ENCODE peak calls at places on chromosome 10, in five cellular contexts. One of them, this sample, is unnamed.

GRCh38 chr10:132532784-132533560 is 4.6 kb upstream of the INPP5A start:
- DNase-seq in M059J: peak; percentile 99
- DNase-seq in fibroblast of the aortic adventitia: peak; percentile 87
- DNase-seq in activated naive CD4-positive, alpha-beta T cell treated with anti-CD3 and anti-CD28 coated beads for 36 hours: no peak
- DNase-seq in nephron progenitor cell: peak; percentile 1
- DNase-seq in this sample: peak; percentile 61

GRCh38 chr10:119541459-119542356 is 811 bp downstream of the RGS10 start:
- DNase-seq in M059J: no peak
- DNase-seq in fibroblast of the aortic adventitia: peak; percentile 18
- DNase-seq in activated naive CD4-positive, alpha-beta T cell treated with anti-CD3 and anti-CD28 coated beads for 36 hours: peak; percentile 75
- DNase-seq in nephron progenitor cell: no peak
- DNase-seq in this sample: no peak

GRCh38 chr10:88114368-88114767 is 250.9 kb downstream of the PTEN start:
- DNase-seq in M059J: peak; percentile 40
- DNase-seq in fibroblast of the aortic adventitia: no peak
- DNase-seq in activated naive CD4-positive, alpha-beta T cell treated with anti-CD3 and anti-CD28 coated beads for 36 hours: peak; percentile 45
- DNase-seq in nephron progenitor cell: no peak
- DNase-seq in this sample: no peak

GRCh38 chr10:125213541-125214282 is 53.3 kb upstream of the CTBP2 start:
- DNase-seq in M059J: no peak
- DNase-seq in fibroblast of the aortic adventitia: no peak
- DNase-seq in activated naive CD4-positive, alpha-beta T cell treated with anti-CD3 and anti-CD28 coated beads for 36 hours: no peak
- DNase-seq in nephron progenitor cell: no peak
- DNase-seq in this sample: no peak

GRCh38 chr10:43221419-43222293 is 45.2 kb downstream of the RASGEF1A start:
- DNase-seq in M059J: no peak
- DNase-seq in fibroblast of the aortic adventitia: no peak
- DNase-seq in activated naive CD4-positive, alpha-beta T cell treated with anti-CD3 and anti-CD28 coated beads for 36 hours: peak; percentile 4
- DNase-seq in nephron progenitor cell: peak; percentile 49
- DNase-seq in this sample: no peak

GRCh38 chr10:80104066-80104926 is 25.8 kb downstream of the TMEM254 start:
- DNase-seq in M059J: peak; percentile 70
- DNase-seq in fibroblast of the aortic adventitia: peak; percentile 82
- DNase-seq in activated naive CD4-positive, alpha-beta T cell treated with anti-CD3 and anti-CD28 coated beads for 36 hours: no peak
- DNase-seq in nephron progenitor cell: no peak
- DNase-seq in this sample: peak; percentile 58

GRCh38 chr10:101062231-101063161 is 707 bp downstream of the KAZALD1 start:
- DNase-seq in M059J: no peak
- DNase-seq in fibroblast of the aortic adventitia: no peak
- DNase-seq in activated naive CD4-positive, alpha-beta T cell treated with anti-CD3 and anti-CD28 coated beads for 36 hours: peak; percentile 67
- DNase-seq in nephron progenitor cell: peak; percentile 86
- DNase-seq in this sample: peak; percentile 29

GRCh38 chr10:110858297-110858934 is 13.3 kb upstream of the PDCD4 start:
- DNase-seq in M059J: no peak
- DNase-seq in fibroblast of the aortic adventitia: no peak
- DNase-seq in activated naive CD4-positive, alpha-beta T cell treated with anti-CD3 and anti-CD28 coated beads for 36 hours: no peak
- DNase-seq in nephron progenitor cell: no peak
- DNase-seq in this sample: no peak

GRCh38 chr10:113305871-113306270 is 247.0 kb upstream of the HABP2 start:
- DNase-seq in M059J: peak; percentile 45
- DNase-seq in fibroblast of the aortic adventitia: peak; percentile 81
- DNase-seq in activated naive CD4-positive, alpha-beta T cell treated with anti-CD3 and anti-CD28 coated beads for 36 hours: no peak
- DNase-seq in nephron progenitor cell: no peak
- DNase-seq in this sample: peak; percentile 55

GRCh38 chr10:30378607-30379006 is 29.5 kb upstream of the MTPAP start:
- DNase-seq in M059J: no peak
- DNase-seq in fibroblast of the aortic adventitia: peak; percentile 3
- DNase-seq in activated naive CD4-positive, alpha-beta T cell treated with anti-CD3 and anti-CD28 coated beads for 36 hours: no peak
- DNase-seq in nephron progenitor cell: no peak
- DNase-seq in this sample: no peak

GRCh38 chr10:113216068-113216467 is 266.0 kb downstream of the TCF7L2 start:
- DNase-seq in M059J: peak; percentile 24
- DNase-seq in fibroblast of the aortic adventitia: peak; percentile 16
- DNase-seq in activated naive CD4-positive, alpha-beta T cell treated with anti-CD3 and anti-CD28 coated beads for 36 hours: no peak
- DNase-seq in nephron progenitor cell: no peak
- DNase-seq in this sample: no peak

GRCh38 chr10:86053675-86054074 is 312.9 kb downstream of the GRID1 start:
- DNase-seq in M059J: no peak
- DNase-seq in fibroblast of the aortic adventitia: no peak
- DNase-seq in activated naive CD4-positive, alpha-beta T cell treated with anti-CD3 and anti-CD28 coated beads for 36 hours: no peak
- DNase-seq in nephron progenitor cell: no peak
- DNase-seq in this sample: no peak

GRCh38 chr10:88259381-88259780 is 323.7 kb downstream of the RNLS start:
- DNase-seq in M059J: no peak
- DNase-seq in fibroblast of the aortic adventitia: no peak
- DNase-seq in activated naive CD4-positive, alpha-beta T cell treated with anti-CD3 and anti-CD28 coated beads for 36 hours: no peak
- DNase-seq in nephron progenitor cell: no peak
- DNase-seq in this sample: no peak

GRCh38 chr10:20330246-20330645 is 514.0 kb downstream of the PLXDC2 start:
- DNase-seq in M059J: no peak
- DNase-seq in fibroblast of the aortic adventitia: no peak
- DNase-seq in activated naive CD4-positive, alpha-beta T cell treated with anti-CD3 and anti-CD28 coated beads for 36 hours: no peak
- DNase-seq in nephron progenitor cell: no peak
- DNase-seq in this sample: no peak

GRCh38 chr10:114328876-114329275 is 75.4 kb downstream of the AFAP1L2 start:
- DNase-seq in M059J: no peak
- DNase-seq in fibroblast of the aortic adventitia: peak; percentile 4
- DNase-seq in activated naive CD4-positive, alpha-beta T cell treated with anti-CD3 and anti-CD28 coated beads for 36 hours: no peak
- DNase-seq in nephron progenitor cell: no peak
- DNase-seq in this sample: no peak

GRCh38 chr10:12463459-12463838 is 114.1 kb downstream of the CAMK1D start:
- DNase-seq in M059J: no peak
- DNase-seq in fibroblast of the aortic adventitia: no peak
- DNase-seq in activated naive CD4-positive, alpha-beta T cell treated with anti-CD3 and anti-CD28 coated beads for 36 hours: no peak
- DNase-seq in nephron progenitor cell: no peak
- DNase-seq in this sample: no peak

GRCh38 chr10:1097436-1097835 is 41.3 kb downstream of the WDR37 start:
- DNase-seq in M059J: no peak
- DNase-seq in fibroblast of the aortic adventitia: no peak
- DNase-seq in activated naive CD4-positive, alpha-beta T cell treated with anti-CD3 and anti-CD28 coated beads for 36 hours: no peak
- DNase-seq in nephron progenitor cell: no peak
- DNase-seq in this sample: no peak

GRCh38 chr10:47030191-47030698 is 119.0 kb downstream of the PTPN20 start:
- DNase-seq in M059J: no peak
- DNase-seq in fibroblast of the aortic adventitia: no peak
- DNase-seq in activated naive CD4-positive, alpha-beta T cell treated with anti-CD3 and anti-CD28 coated beads for 36 hours: no peak
- DNase-seq in nephron progenitor cell: no peak
- DNase-seq in this sample: no peak

GRCh38 chr10:130795819-130796218 is 515.7 kb downstream of the TCERG1L start:
- DNase-seq in M059J: no peak
- DNase-seq in fibroblast of the aortic adventitia: no peak
- DNase-seq in activated naive CD4-positive, alpha-beta T cell treated with anti-CD3 and anti-CD28 coated beads for 36 hours: no peak
- DNase-seq in nephron progenitor cell: no peak
- DNase-seq in this sample: no peak

GRCh38 chr10:100882681-100883321 is 30.0 kb upstream of the SLF2 start:
- DNase-seq in M059J: peak; percentile 30
- DNase-seq in fibroblast of the aortic adventitia: peak; percentile 83
- DNase-seq in activated naive CD4-positive, alpha-beta T cell treated with anti-CD3 and anti-CD28 coated beads for 36 hours: no peak
- DNase-seq in nephron progenitor cell: no peak
- DNase-seq in this sample: no peak

GRCh38 chr10:44070282-44070681 is 314.6 kb downstream of the CXCL12 start:
- DNase-seq in M059J: no peak
- DNase-seq in fibroblast of the aortic adventitia: no peak
- DNase-seq in activated naive CD4-positive, alpha-beta T cell treated with anti-CD3 and anti-CD28 coated beads for 36 hours: no peak
- DNase-seq in nephron progenitor cell: no peak
- DNase-seq in this sample: no peak

GRCh38 chr10:49726593-49726992 is 35.5 kb downstream of the OGDHL start:
- DNase-seq in M059J: no peak
- DNase-seq in fibroblast of the aortic adventitia: no peak
- DNase-seq in activated naive CD4-positive, alpha-beta T cell treated with anti-CD3 and anti-CD28 coated beads for 36 hours: no peak
- DNase-seq in nephron progenitor cell: no peak
- DNase-seq in this sample: no peak

GRCh38 chr10:51171946-51172345 is 97.7 kb downstream of the PRKG1 start:
- DNase-seq in M059J: no peak
- DNase-seq in fibroblast of the aortic adventitia: peak; percentile 69
- DNase-seq in activated naive CD4-positive, alpha-beta T cell treated with anti-CD3 and anti-CD28 coated beads for 36 hours: no peak
- DNase-seq in nephron progenitor cell: no peak
- DNase-seq in this sample: peak; percentile 61

This sample was measured in amniotic epithelial cell.